ENCODE peak calls at places on chromosomes 4 and X, in eight cellular contexts. F, U, H, R, P, B, T and O are unnamed samples.

GRCh38 chrX:148755111-148755510 is 254.7 kb downstream of the AFF2 start:
- DNase-seq in F (no peak), U (no peak), H (no peak), R (no peak), P (no peak), B (no peak), T (no peak), O (no peak)

GRCh38 chrX:119512145-119512800 is 44.0 kb downstream of the SLC25A5 start:
- DNase-seq in F (peak; percentile 77), U (peak; percentile 72), H (peak; percentile 70), R (peak; percentile 46), P (peak; percentile 41), B (peak; percentile 88), T (peak; percentile 39), O (no peak)

GRCh38 chr4:96677499-96677898 is 837.6 kb downstream of the PDHA2 start:
- DNase-seq in F (no peak), U (no peak), H (no peak), R (no peak), P (no peak), B (no peak), T (no peak), O (no peak)

GRCh38 chr4:128835498-128836222 is 26.2 kb downstream of the JADE1 start:
- DNase-seq in F (peak; percentile 88), U (peak; percentile 92), H (no peak), R (peak; percentile 83), P (no peak), B (no peak), T (peak; percentile 85), O (no peak)

GRCh38 chr4:41665808-41666207 is 82.7 kb downstream of the PHOX2B start:
- DNase-seq in F (no peak), U (no peak), H (no peak), R (no peak), P (no peak), B (no peak), T (no peak), O (no peak)

GRCh38 chr4:55312491-55313101 is 33.4 kb upstream of the SRD5A3 start:
- DNase-seq in F (peak; percentile 54), U (peak; percentile 11), H (no peak), R (peak; percentile 52), P (no peak), B (peak; percentile 41), T (peak; percentile 59), O (no peak)

GRCh38 chr4:151347891-151348290 is 22.5 kb upstream of the SH3D19 start:
- DNase-seq in F (no peak), U (no peak), H (no peak), R (no peak), P (no peak), B (no peak), T (no peak), O (no peak)

GRCh38 chr4:25172964-25173917 is 13.0 kb upstream of the SEPSECS start:
- DNase-seq in F (no peak), U (no peak), H (no peak), R (peak; percentile 74), P (peak; percentile 30), B (peak; percentile 72), T (peak; percentile 76), O (no peak)

GRCh38 chrX:51891821-51892551 is 1.4 kb upstream of the MAGED1 start:
- DNase-seq in F (peak; percentile 27), U (no peak), H (no peak), R (peak; percentile 28), P (no peak), B (no peak), T (peak; percentile 44), O (peak; percentile 73)

GRCh38 chr4:186190456-186191265 is 706 bp upstream of the CYP4V2 start:
- DNase-seq in F (no peak), U (peak; percentile 72), H (no peak), R (no peak), P (peak; percentile 38), B (no peak), T (no peak), O (no peak)

DNA sequence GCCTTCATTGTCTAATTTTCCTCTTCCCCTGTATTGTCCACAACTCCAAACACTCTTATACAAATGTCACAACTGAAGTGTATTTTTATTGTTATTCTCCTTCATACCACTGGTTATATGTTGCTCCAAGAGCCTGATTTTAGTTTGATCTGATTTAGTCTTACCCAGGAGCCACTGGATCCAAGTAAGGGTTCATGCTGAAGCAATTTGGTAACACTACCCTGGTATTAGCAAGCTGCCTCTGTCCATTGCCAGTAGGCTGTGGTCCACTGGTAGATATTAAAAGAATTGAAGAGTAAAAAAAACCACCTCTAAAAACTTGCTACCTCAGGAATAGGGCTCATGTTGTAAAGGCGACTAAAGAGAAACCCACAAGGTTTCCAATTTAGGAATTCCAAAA is 41.2 kb downstream of the AMOT start:
- DNase-seq in F (no peak), U (no peak), H (no peak), R (no peak), P (no peak), B (no peak), T (no peak), O (no peak)
- H3K9me3 ChIP-seq in F (no peaks in the 10 kb centered on the region), U (no peaks in the 10 kb centered on the region), H (no peaks in the 10 kb centered on the region), R (peaks cover 5% of the 10 kb centered on the region), P (peaks cover 9% of the 10 kb centered on the region), B (no peaks in the 10 kb centered on the region), T (no peaks in the 10 kb centered on the region), O (no peaks in the 10 kb centered on the region)

GRCh38 chr4:123823244-123823643 is 426.6 kb downstream of the SPRY1 start:
- DNase-seq in F (no peak), U (no peak), H (no peak), R (no peak), P (no peak), B (no peak), T (no peak), O (no peak)

GRCh38 chr4:123819362-123820035 is 422.9 kb downstream of the SPRY1 start:
- DNase-seq in F (no peak), U (no peak), H (no peak), R (no peak), P (no peak), B (no peak), T (no peak), O (no peak)

GRCh38 chr4:123821861-123822260 is 425.3 kb downstream of the SPRY1 start:
- DNase-seq in F (no peak), U (no peak), H (no peak), R (no peak), P (no peak), B (peak; percentile 5), T (no peak), O (no peak)

GRCh38 chr4:123824524-123824923 is 427.9 kb downstream of the SPRY1 start:
- DNase-seq in F (no peak), U (no peak), H (no peak), R (no peak), P (no peak), B (no peak), T (no peak), O (no peak)

GRCh38 chr4:123822353-123822752 is 425.8 kb downstream of the SPRY1 start:
- DNase-seq in F (no peak), U (no peak), H (no peak), R (no peak), P (no peak), B (no peak), T (no peak), O (no peak)
- H3K4me3 ChIP-seq in F (no peak overlapping the region), U (no peak overlapping the region), H (no peak overlapping the region), R (no peak overlapping the region), P (no peak overlapping the region), B (no peak overlapping the region), T (no peak overlapping the region), O (no peak overlapping the region)

DNA sequence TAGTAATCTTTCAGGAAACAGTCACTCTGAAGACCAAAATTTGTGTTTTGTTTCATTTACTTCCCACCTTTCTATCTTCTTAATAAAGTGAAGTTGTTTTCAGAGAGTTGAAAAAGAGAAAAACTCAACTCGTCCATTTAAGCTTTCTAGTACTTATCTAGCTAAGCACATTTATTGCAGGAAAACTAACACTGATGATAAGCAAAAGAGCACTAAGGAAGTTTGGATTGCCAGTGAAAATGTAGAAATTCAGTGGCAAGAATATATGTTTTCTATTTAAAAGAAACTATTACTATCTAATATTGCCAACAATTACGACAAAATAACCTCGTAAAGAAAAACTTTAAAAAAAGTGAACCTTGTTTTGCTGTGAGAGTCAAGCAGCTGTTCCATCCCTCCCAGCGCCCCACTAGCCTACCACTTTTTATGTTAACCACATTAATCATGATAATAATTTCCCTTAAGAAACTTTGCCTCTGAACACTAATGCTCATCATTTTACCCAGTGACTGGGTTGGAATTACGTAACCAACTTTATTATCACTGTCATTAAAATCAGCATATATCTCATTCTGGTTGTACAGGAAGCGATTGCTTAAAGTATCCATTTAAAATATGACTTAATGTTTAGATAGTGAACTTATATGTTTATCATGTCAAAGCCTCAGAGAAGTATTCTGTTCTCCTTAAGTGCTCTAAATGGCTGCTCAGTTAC is 24.8 kb downstream of the SPRY1 start:
- DNase-seq in F (no peak), U (no peak), H (no peak), R (no peak), P (no peak), B (no peak), T (no peak), O (no peak)
- TF ChIP-seq POLR2A in F (no peak), U (no peak), H (no peak), R (no peak), P (no peak), B (no peak), T (no peak), O (no peak)

GRCh38 chrX:153379971-153380581 is 21.1 kb downstream of the PNMA6E start:
- DNase-seq in F (no peak), U (peak; percentile 63), H (no peak), R (no peak), P (no peak), B (no peak), T (no peak), O (no peak)
- H3K9me3 ChIP-seq in F (no peaks in the 10 kb centered on the region), U (no peaks in the 10 kb centered on the region), H (no peaks in the 10 kb centered on the region), R (no peaks in the 10 kb centered on the region), P (peaks cover 16% of the 10 kb centered on the region), B (no peaks in the 10 kb centered on the region), T (no peaks in the 10 kb centered on the region), O (no peaks in the 10 kb centered on the region)